ENCODE peak calls at places on chromosomes 4 and X, in five cellular contexts. One of them, this sample, is unnamed.

GRCh38 chr4:5912614-5913019 is 19.7 kb upstream of the CRMP1 start:
- DNase-seq in suprapubic skin: no peak
- DNase-seq in mucosa of descending colon: no peak
- DNase-seq in CD8-positive, alpha-beta T cell: no peak
- DNase-seq in neural progenitor cell: no peak
- DNase-seq in this sample: no peak

GRCh38 chrX:85243761-85244410 is at the start of the genes SATL1 and ZNF711:
- DNase-seq in suprapubic skin: peak; percentile 72
- DNase-seq in mucosa of descending colon: peak; percentile 53
- DNase-seq in CD8-positive, alpha-beta T cell: peak; percentile 10
- DNase-seq in neural progenitor cell: peak; percentile 87
- DNase-seq in this sample: no peak

GRCh38 chrX:43436497-43436896 is 219.6 kb upstream of the MAOA start:
- DNase-seq in suprapubic skin: no peak
- DNase-seq in mucosa of descending colon: no peak
- DNase-seq in CD8-positive, alpha-beta T cell: no peak
- DNase-seq in neural progenitor cell: no peak
- DNase-seq in this sample: no peak

GRCh38 chr4:155085843-155086530 is 122.4 kb upstream of the NPY2R start:
- DNase-seq in suprapubic skin: no peak
- DNase-seq in mucosa of descending colon: no peak
- DNase-seq in CD8-positive, alpha-beta T cell: no peak
- DNase-seq in neural progenitor cell: no peak
- DNase-seq in this sample: no peak

GRCh38 chr4:48742412-48742811 is 37.7 kb downstream of the FRYL start:
- DNase-seq in suprapubic skin: no peak
- DNase-seq in mucosa of descending colon: no peak
- DNase-seq in CD8-positive, alpha-beta T cell: no peak
- DNase-seq in neural progenitor cell: no peak
- DNase-seq in this sample: no peak

GRCh38 chr4:41258783-41259182 is 2.1 kb downstream of the UCHL1 start:
- DNase-seq in suprapubic skin: no peak
- DNase-seq in mucosa of descending colon: no peak
- DNase-seq in CD8-positive, alpha-beta T cell: no peak
- DNase-seq in neural progenitor cell: peak; percentile 69
- DNase-seq in this sample: no peak

GRCh38 chr4:115906428-115906827 is 793.0 kb upstream of the NDST4 start:
- DNase-seq in suprapubic skin: no peak
- DNase-seq in mucosa of descending colon: no peak
- DNase-seq in CD8-positive, alpha-beta T cell: no peak
- DNase-seq in neural progenitor cell: no peak
- DNase-seq in this sample: no peak

GRCh38 chr4:164357957-164358356 is 396.0 kb upstream of the SMIM31 start:
- DNase-seq in suprapubic skin: no peak
- DNase-seq in mucosa of descending colon: no peak
- DNase-seq in CD8-positive, alpha-beta T cell: no peak
- DNase-seq in neural progenitor cell: no peak
- DNase-seq in this sample: no peak

GRCh38 chrX:44903107-44903506 is 30.1 kb downstream of the KDM6A start:
- DNase-seq in suprapubic skin: no peak
- DNase-seq in mucosa of descending colon: no peak
- DNase-seq in CD8-positive, alpha-beta T cell: no peak
- DNase-seq in neural progenitor cell: no peak
- DNase-seq in this sample: no peak

GRCh38 chrX:10395179-10395578 is 225.2 kb downstream of the MID1 start:
- DNase-seq in suprapubic skin: no peak
- DNase-seq in mucosa of descending colon: no peak
- DNase-seq in CD8-positive, alpha-beta T cell: no peak
- DNase-seq in neural progenitor cell: no peak
- DNase-seq in this sample: no peak

GRCh38 chr4:163132469-163133222 is 34.0 kb downstream of the NAF1 start:
- DNase-seq in suprapubic skin: no peak
- DNase-seq in mucosa of descending colon: no peak
- DNase-seq in CD8-positive, alpha-beta T cell: no peak
- DNase-seq in neural progenitor cell: no peak
- DNase-seq in this sample: no peak

GRCh38 chr4:55180980-55181379 is 55.6 kb upstream of the KDR start:
- DNase-seq in suprapubic skin: no peak
- DNase-seq in mucosa of descending colon: no peak
- DNase-seq in CD8-positive, alpha-beta T cell: no peak
- DNase-seq in neural progenitor cell: peak; percentile 32
- DNase-seq in this sample: no peak

GRCh38 chrX:97616883-97617510 is 733.3 kb downstream of the RPA4 start:
- DNase-seq in suprapubic skin: no peak
- DNase-seq in mucosa of descending colon: no peak
- DNase-seq in CD8-positive, alpha-beta T cell: no peak
- DNase-seq in neural progenitor cell: no peak
- DNase-seq in this sample: peak; percentile 30

GRCh38 chr4:112515278-112516075 is 503 bp downstream of the NEUROG2 start:
- DNase-seq in suprapubic skin: no peak
- DNase-seq in mucosa of descending colon: no peak
- DNase-seq in CD8-positive, alpha-beta T cell: no peak
- DNase-seq in neural progenitor cell: peak; percentile 68
- DNase-seq in this sample: no peak

GRCh38 chr4:107008115-107008514 is 28.0 kb downstream of the DKK2 start:
- DNase-seq in suprapubic skin: no peak
- DNase-seq in mucosa of descending colon: no peak
- DNase-seq in CD8-positive, alpha-beta T cell: no peak
- DNase-seq in neural progenitor cell: no peak
- DNase-seq in this sample: no peak

GRCh38 chr4:20017439-20017838 is 234.3 kb upstream of the SLIT2 start:
- DNase-seq in suprapubic skin: no peak
- DNase-seq in mucosa of descending colon: no peak
- DNase-seq in CD8-positive, alpha-beta T cell: no peak
- DNase-seq in neural progenitor cell: no peak
- DNase-seq in this sample: no peak

GRCh38 chrX:153333271-153333670 is 682 bp upstream of the ZNF275 start:
- DNase-seq in suprapubic skin: no peak
- DNase-seq in mucosa of descending colon: no peak
- DNase-seq in CD8-positive, alpha-beta T cell: no peak
- DNase-seq in neural progenitor cell: no peak
- DNase-seq in this sample: no peak

GRCh38 chrX:42485621-42486020 is 292.3 kb downstream of the PPP1R2C start:
- DNase-seq in suprapubic skin: no peak
- DNase-seq in mucosa of descending colon: no peak
- DNase-seq in CD8-positive, alpha-beta T cell: no peak
- DNase-seq in neural progenitor cell: no peak
- DNase-seq in this sample: no peak

GRCh38 chr4:122921971-122922876 is at the start of gene NUDT6:
- DNase-seq in suprapubic skin: peak; percentile 82
- DNase-seq in mucosa of descending colon: peak; percentile 72
- DNase-seq in CD8-positive, alpha-beta T cell: no peak
- DNase-seq in neural progenitor cell: peak; percentile 88
- DNase-seq in this sample: peak; percentile 24

GRCh38 chr4:141046255-141046654 is 87.0 kb downstream of the RNF150 start:
- DNase-seq in suprapubic skin: no peak
- DNase-seq in mucosa of descending colon: no peak
- DNase-seq in CD8-positive, alpha-beta T cell: no peak
- DNase-seq in neural progenitor cell: no peak
- DNase-seq in this sample: no peak

GRCh38 chr4:94757192-94758140 is at the start of gene BMPR1B:
- DNase-seq in suprapubic skin: no peak
- DNase-seq in mucosa of descending colon: no peak
- DNase-seq in CD8-positive, alpha-beta T cell: no peak
- DNase-seq in neural progenitor cell: peak; percentile 75
- DNase-seq in this sample: no peak

GRCh38 chr4:624705-625590 is at the start of gene PDE6B:
- DNase-seq in suprapubic skin: no peak
- DNase-seq in mucosa of descending colon: no peak
- DNase-seq in CD8-positive, alpha-beta T cell: no peak
- DNase-seq in neural progenitor cell: peak; percentile 70
- DNase-seq in this sample: no peak

GRCh38 chr4:135319685-135320084 is 1118.1 kb upstream of the PABPC4L start:
- DNase-seq in suprapubic skin: no peak
- DNase-seq in mucosa of descending colon: no peak
- DNase-seq in CD8-positive, alpha-beta T cell: no peak
- DNase-seq in neural progenitor cell: peak; percentile 13
- DNase-seq in this sample: no peak

GRCh38 chr4:80126435-80126834 is 53.4 kb upstream of the ANTXR2 start:
- DNase-seq in suprapubic skin: no peak
- DNase-seq in mucosa of descending colon: no peak
- DNase-seq in CD8-positive, alpha-beta T cell: no peak
- DNase-seq in neural progenitor cell: no peak
- DNase-seq in this sample: no peak

GRCh38 chr4:80127870-80128419 is 54.9 kb upstream of the ANTXR2 start:
- DNase-seq in suprapubic skin: no peak
- DNase-seq in mucosa of descending colon: no peak
- DNase-seq in CD8-positive, alpha-beta T cell: no peak
- DNase-seq in neural progenitor cell: no peak
- DNase-seq in this sample: no peak

GRCh38 chr4:80129785-80130184 is 56.8 kb upstream of the ANTXR2 start:
- DNase-seq in suprapubic skin: no peak
- DNase-seq in mucosa of descending colon: no peak
- DNase-seq in CD8-positive, alpha-beta T cell: no peak
- DNase-seq in neural progenitor cell: no peak
- DNase-seq in this sample: no peak

GRCh38 chr4:80125252-80126177 is 52.5 kb upstream of the ANTXR2 start:
- DNase-seq in suprapubic skin: no peak
- DNase-seq in mucosa of descending colon: no peak
- DNase-seq in CD8-positive, alpha-beta T cell: peak; percentile 29
- DNase-seq in neural progenitor cell: no peak
- DNase-seq in this sample: peak; percentile 8

GRCh38 chr4:80128941-80129340 is 55.9 kb upstream of the ANTXR2 start:
- DNase-seq in suprapubic skin: no peak
- DNase-seq in mucosa of descending colon: no peak
- DNase-seq in CD8-positive, alpha-beta T cell: no peak
- DNase-seq in neural progenitor cell: no peak
- DNase-seq in this sample: no peak
- H3K4me3 ChIP-seq in suprapubic skin: no peak overlapping the region
- H3K4me3 ChIP-seq in mucosa of descending colon: no peak overlapping the region
- H3K4me3 ChIP-seq in CD8-positive, alpha-beta T cell: no peak overlapping the region
- H3K4me3 ChIP-seq in neural progenitor cell: no peak overlapping the region
- H3K4me3 ChIP-seq in this sample: no peak overlapping the region

GRCh38 chrX:80290834-80291233 is 129.4 kb upstream of the TENT5D start:
- DNase-seq in suprapubic skin: no peak
- DNase-seq in mucosa of descending colon: no peak
- DNase-seq in CD8-positive, alpha-beta T cell: no peak
- DNase-seq in neural progenitor cell: no peak
- DNase-seq in this sample: no peak

GRCh38 chrX:80293354-80293753 is 126.9 kb upstream of the TENT5D start:
- DNase-seq in suprapubic skin: no peak
- DNase-seq in mucosa of descending colon: no peak
- DNase-seq in CD8-positive, alpha-beta T cell: no peak
- DNase-seq in neural progenitor cell: no peak
- DNase-seq in this sample: no peak
- H3K4me3 ChIP-seq in suprapubic skin: no peak overlapping the region
- H3K4me3 ChIP-seq in mucosa of descending colon: no peak overlapping the region
- H3K4me3 ChIP-seq in CD8-positive, alpha-beta T cell: no peak overlapping the region
- H3K4me3 ChIP-seq in neural progenitor cell: no peak overlapping the region
- H3K4me3 ChIP-seq in this sample: no peak overlapping the region

GRCh38 chr4:119663160-119663788 is 34.7 kb upstream of the PDE5A start:
- DNase-seq in suprapubic skin: no peak
- DNase-seq in mucosa of descending colon: no peak
- DNase-seq in CD8-positive, alpha-beta T cell: no peak
- DNase-seq in neural progenitor cell: no peak
- DNase-seq in this sample: no peak
- H3K4me3 ChIP-seq in suprapubic skin: no peak overlapping the region
- H3K4me3 ChIP-seq in mucosa of descending colon: no peak overlapping the region
- H3K4me3 ChIP-seq in CD8-positive, alpha-beta T cell: no peak overlapping the region
- H3K4me3 ChIP-seq in neural progenitor cell: no peak overlapping the region
- H3K4me3 ChIP-seq in this sample: peak overlapping the region; percentile 25

GRCh38 chr4:152187693-152188092 is 348.2 kb downstream of the FBXW7 start:
- DNase-seq in suprapubic skin: no peak
- DNase-seq in mucosa of descending colon: no peak
- DNase-seq in CD8-positive, alpha-beta T cell: no peak
- DNase-seq in neural progenitor cell: no peak
- DNase-seq in this sample: no peak

GRCh38 chr4:152185786-152186540 is 349.9 kb downstream of the FBXW7 start:
- DNase-seq in suprapubic skin: no peak
- DNase-seq in mucosa of descending colon: no peak
- DNase-seq in CD8-positive, alpha-beta T cell: no peak
- DNase-seq in neural progenitor cell: no peak
- DNase-seq in this sample: no peak

GRCh38 chr4:152190907-152191306 is 345.0 kb downstream of the FBXW7 start:
- DNase-seq in suprapubic skin: no peak
- DNase-seq in mucosa of descending colon: no peak
- DNase-seq in CD8-positive, alpha-beta T cell: no peak
- DNase-seq in neural progenitor cell: no peak
- DNase-seq in this sample: no peak

GRCh38 chr4:152189451-152190179 is 346.3 kb downstream of the FBXW7 start:
- DNase-seq in suprapubic skin: no peak
- DNase-seq in mucosa of descending colon: no peak
- DNase-seq in CD8-positive, alpha-beta T cell: no peak
- DNase-seq in neural progenitor cell: no peak
- DNase-seq in this sample: peak; percentile 30

GRCh38 chr4:152188801-152189200 is 347.1 kb downstream of the FBXW7 start:
- DNase-seq in suprapubic skin: no peak
- DNase-seq in mucosa of descending colon: no peak
- DNase-seq in CD8-positive, alpha-beta T cell: no peak
- DNase-seq in neural progenitor cell: no peak
- DNase-seq in this sample: no peak
- H3K4me3 ChIP-seq in suprapubic skin: no peak overlapping the region
- H3K4me3 ChIP-seq in mucosa of descending colon: no peak overlapping the region
- H3K4me3 ChIP-seq in CD8-positive, alpha-beta T cell: no peak overlapping the region
- H3K4me3 ChIP-seq in neural progenitor cell: no peak overlapping the region
- H3K4me3 ChIP-seq in this sample: no peak overlapping the region

DNA sequence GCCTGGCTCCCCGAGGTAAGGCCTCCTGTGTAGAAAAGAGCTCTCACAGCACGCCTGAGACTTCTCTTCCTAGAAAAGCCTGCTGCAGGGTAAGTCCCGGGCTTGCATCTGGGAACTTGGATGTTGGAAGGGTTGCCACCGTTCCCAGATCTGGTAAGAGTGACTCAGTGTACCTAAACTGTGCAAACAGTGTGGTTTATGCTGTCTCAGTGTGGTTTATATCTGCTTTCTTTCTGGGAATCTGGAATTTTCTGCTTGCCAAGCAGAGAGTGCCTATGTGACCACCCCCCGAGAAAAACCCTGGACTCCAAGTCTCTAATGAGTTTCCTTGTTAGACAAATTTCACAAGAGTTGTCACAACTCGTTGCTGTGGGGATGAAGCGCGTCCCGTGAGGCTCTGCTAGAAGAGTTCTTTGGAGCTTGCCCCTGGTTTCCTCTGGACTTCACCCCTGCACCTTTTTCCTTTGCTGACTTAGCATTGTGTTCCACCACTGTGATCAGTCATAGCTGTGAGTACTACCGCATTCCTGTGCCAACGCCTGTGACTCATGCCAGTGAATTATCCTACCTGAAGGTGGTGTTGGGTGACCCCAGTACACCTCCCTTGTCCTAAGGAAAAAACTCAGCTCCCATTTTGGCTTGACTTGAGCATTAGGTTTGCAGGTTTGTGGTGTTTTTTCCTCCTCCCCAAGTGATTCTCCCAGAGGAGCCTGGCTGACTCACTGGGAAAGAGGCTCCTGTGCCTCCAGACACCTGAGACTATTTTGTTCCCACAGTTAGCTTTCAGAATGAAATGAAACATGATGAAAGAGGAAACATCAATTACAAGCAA is 14.5 kb downstream of the SLC2A9 start:
- DNase-seq in suprapubic skin: no peak
- DNase-seq in mucosa of descending colon: peak; percentile 79
- DNase-seq in CD8-positive, alpha-beta T cell: no peak
- DNase-seq in neural progenitor cell: no peak
- DNase-seq in this sample: no peak
- H3K4me3 ChIP-seq in suprapubic skin: no peak overlapping the region
- H3K4me3 ChIP-seq in mucosa of descending colon: no peak overlapping the region
- H3K4me3 ChIP-seq in CD8-positive, alpha-beta T cell: no peak overlapping the region
- H3K4me3 ChIP-seq in neural progenitor cell: no peak overlapping the region
- H3K4me3 ChIP-seq in this sample: no peak overlapping the region